ENCODE peak calls at places on chromosomes 12 and 14, in nine cellular contexts. One of them, this sample, is unnamed.

GRCh38 chr12:124428792-124429281 is 133.9 kb downstream of the RFLNA start:
- DNase-seq in GM23338: no peak
- DNase-seq in fibroblast of pulmonary artery: no peak
- DNase-seq in uterus: no peak
- DNase-seq in left ventricle myocardium inferior: no peak
- DNase-seq in OCI-LY7: no peak
- DNase-seq in body of pancreas: peak; percentile 23
- DNase-seq in fibroblast of lung: no peak
- DNase-seq in adipocyte: no peak
- DNase-seq in this sample: no peak

GRCh38 chr12:113555226-113555625 is 83.6 kb upstream of the LHX5 start:
- DNase-seq in GM23338: no peak
- DNase-seq in body of pancreas: no peak
- DNase-seq in fibroblast of lung: no peak
- DNase-seq in adipocyte: peak; percentile 0
- DNase-seq in OCI-LY7: no peak
- DNase-seq in left ventricle myocardium inferior: no peak
- DNase-seq in uterus: no peak
- DNase-seq in fibroblast of pulmonary artery: no peak
- DNase-seq in this sample: no peak

GRCh38 chr12:27083861-27084271 is 1.5 kb upstream of the C12orf71 start:
- DNase-seq in uterus: no peak
- DNase-seq in adipocyte: peak; percentile 77
- DNase-seq in body of pancreas: no peak
- DNase-seq in fibroblast of lung: peak; percentile 64
- DNase-seq in left ventricle myocardium inferior: no peak
- DNase-seq in GM23338: peak; percentile 74
- DNase-seq in OCI-LY7: no peak
- DNase-seq in fibroblast of pulmonary artery: peak; percentile 76
- DNase-seq in this sample: no peak

GRCh38 chr12:115423546-115423987 is 739.6 kb upstream of the TBX3 start:
- DNase-seq in left ventricle myocardium inferior: no peak
- DNase-seq in body of pancreas: no peak
- DNase-seq in uterus: no peak
- DNase-seq in OCI-LY7: no peak
- DNase-seq in fibroblast of pulmonary artery: no peak
- DNase-seq in GM23338: no peak
- DNase-seq in fibroblast of lung: no peak
- DNase-seq in adipocyte: no peak
- DNase-seq in this sample: no peak

GRCh38 chr12:54970741-54971140 is 13.8 kb downstream of the TESPA1 start:
- DNase-seq in left ventricle myocardium inferior: no peak
- DNase-seq in OCI-LY7: no peak
- DNase-seq in body of pancreas: no peak
- DNase-seq in fibroblast of pulmonary artery: no peak
- DNase-seq in GM23338: no peak
- DNase-seq in adipocyte: no peak
- DNase-seq in fibroblast of lung: no peak
- DNase-seq in uterus: no peak
- DNase-seq in this sample: no peak

GRCh38 chr12:68342966-68343365 is 10.8 kb upstream of the MDM1 start:
- DNase-seq in left ventricle myocardium inferior: no peak
- DNase-seq in fibroblast of lung: no peak
- DNase-seq in adipocyte: no peak
- DNase-seq in OCI-LY7: no peak
- DNase-seq in GM23338: no peak
- DNase-seq in body of pancreas: no peak
- DNase-seq in fibroblast of pulmonary artery: no peak
- DNase-seq in uterus: no peak
- DNase-seq in this sample: no peak

GRCh38 chr12:52781399-52782082 is 4.4 kb upstream of the KRT76 start:
- DNase-seq in uterus: no peak
- DNase-seq in GM23338: no peak
- DNase-seq in OCI-LY7: no peak
- DNase-seq in fibroblast of lung: no peak
- DNase-seq in adipocyte: no peak
- DNase-seq in left ventricle myocardium inferior: no peak
- DNase-seq in body of pancreas: no peak
- DNase-seq in fibroblast of pulmonary artery: no peak
- DNase-seq in this sample: no peak

GRCh38 chr12:42834062-42834461 is 244.5 kb upstream of the PRICKLE1 start:
- DNase-seq in fibroblast of pulmonary artery: no peak
- DNase-seq in body of pancreas: no peak
- DNase-seq in GM23338: no peak
- DNase-seq in OCI-LY7: no peak
- DNase-seq in uterus: no peak
- DNase-seq in fibroblast of lung: no peak
- DNase-seq in left ventricle myocardium inferior: no peak
- DNase-seq in adipocyte: no peak
- DNase-seq in this sample: no peak

GRCh38 chr12:107580750-107581529 is 104.7 kb upstream of the PWP1 start:
- DNase-seq in OCI-LY7: no peak
- DNase-seq in adipocyte: peak; percentile 27
- DNase-seq in fibroblast of pulmonary artery: no peak
- DNase-seq in fibroblast of lung: peak; percentile 24
- DNase-seq in GM23338: peak; percentile 70
- DNase-seq in left ventricle myocardium inferior: no peak
- DNase-seq in uterus: no peak
- DNase-seq in body of pancreas: no peak
- DNase-seq in this sample: no peak

GRCh38 chr12:122137681-122138080 is 36.3 kb downstream of the IL31 start:
- DNase-seq in body of pancreas: no peak
- DNase-seq in left ventricle myocardium inferior: no peak
- DNase-seq in uterus: no peak
- DNase-seq in fibroblast of pulmonary artery: no peak
- DNase-seq in fibroblast of lung: no peak
- DNase-seq in OCI-LY7: no peak
- DNase-seq in GM23338: peak; percentile 84
- DNase-seq in adipocyte: no peak
- DNase-seq in this sample: no peak

GRCh38 chr14:53951661-53952265 is 4.9 kb downstream of the BMP4 start:
- DNase-seq in adipocyte: peak; percentile 16
- DNase-seq in OCI-LY7: no peak
- DNase-seq in fibroblast of pulmonary artery: no peak
- DNase-seq in left ventricle myocardium inferior: peak; percentile 14
- DNase-seq in GM23338: peak; percentile 65
- DNase-seq in body of pancreas: no peak
- DNase-seq in fibroblast of lung: no peak
- DNase-seq in uterus: no peak
- DNase-seq in this sample: peak; percentile 39

GRCh38 chr12:79648872-79649271 is 41.9 kb downstream of the PAWR start:
- DNase-seq in left ventricle myocardium inferior: no peak
- DNase-seq in adipocyte: peak; percentile 50
- DNase-seq in OCI-LY7: no peak
- DNase-seq in uterus: no peak
- DNase-seq in fibroblast of lung: peak; percentile 25
- DNase-seq in GM23338: no peak
- DNase-seq in body of pancreas: no peak
- DNase-seq in fibroblast of pulmonary artery: no peak
- DNase-seq in this sample: no peak

GRCh38 chr12:105665366-105665765 is 334.9 kb downstream of the C12orf75 start:
- DNase-seq in fibroblast of pulmonary artery: no peak
- DNase-seq in OCI-LY7: no peak
- DNase-seq in left ventricle myocardium inferior: no peak
- DNase-seq in GM23338: no peak
- DNase-seq in adipocyte: no peak
- DNase-seq in uterus: no peak
- DNase-seq in fibroblast of lung: no peak
- DNase-seq in body of pancreas: no peak
- DNase-seq in this sample: no peak

GRCh38 chr12:71125515-71125914 is 32.3 kb downstream of the TSPAN8 start:
- DNase-seq in adipocyte: no peak
- DNase-seq in uterus: no peak
- DNase-seq in body of pancreas: no peak
- DNase-seq in GM23338: no peak
- DNase-seq in OCI-LY7: no peak
- DNase-seq in fibroblast of pulmonary artery: no peak
- DNase-seq in left ventricle myocardium inferior: no peak
- DNase-seq in fibroblast of lung: no peak
- DNase-seq in this sample: no peak

GRCh38 chr12:107645630-107646333 is 39.8 kb upstream of the PWP1 start:
- DNase-seq in fibroblast of pulmonary artery: no peak
- DNase-seq in fibroblast of lung: peak; percentile 16
- DNase-seq in GM23338: peak; percentile 88
- DNase-seq in adipocyte: no peak
- DNase-seq in body of pancreas: no peak
- DNase-seq in left ventricle myocardium inferior: no peak
- DNase-seq in OCI-LY7: no peak
- DNase-seq in uterus: peak; percentile 17
- DNase-seq in this sample: no peak

GRCh38 chr12:88036368-88036965 is 7.3 kb upstream of the C12orf50 start:
- DNase-seq in uterus: no peak
- DNase-seq in GM23338: no peak
- DNase-seq in left ventricle myocardium inferior: no peak
- DNase-seq in fibroblast of lung: peak; percentile 50
- DNase-seq in OCI-LY7: peak; percentile 7
- DNase-seq in body of pancreas: peak; percentile 10
- DNase-seq in adipocyte: peak; percentile 87
- DNase-seq in fibroblast of pulmonary artery: peak; percentile 36
- DNase-seq in this sample: no peak

GRCh38 chr12:120639771-120640721 is at the start of gene CABP1:
- DNase-seq in OCI-LY7: peak; percentile 83
- DNase-seq in GM23338: peak; percentile 92
- DNase-seq in adipocyte: peak; percentile 17
- DNase-seq in left ventricle myocardium inferior: no peak
- DNase-seq in body of pancreas: peak; percentile 41
- DNase-seq in uterus: no peak
- DNase-seq in fibroblast of lung: no peak
- DNase-seq in fibroblast of pulmonary artery: no peak
- DNase-seq in this sample: no peak

GRCh38 chr12:14681640-14682039 is 14.8 kb downstream of the GUCY2C start:
- DNase-seq in fibroblast of pulmonary artery: no peak
- DNase-seq in uterus: no peak
- DNase-seq in body of pancreas: no peak
- DNase-seq in adipocyte: no peak
- DNase-seq in fibroblast of lung: no peak
- DNase-seq in left ventricle myocardium inferior: no peak
- DNase-seq in OCI-LY7: no peak
- DNase-seq in GM23338: no peak
- DNase-seq in this sample: no peak

DNA sequence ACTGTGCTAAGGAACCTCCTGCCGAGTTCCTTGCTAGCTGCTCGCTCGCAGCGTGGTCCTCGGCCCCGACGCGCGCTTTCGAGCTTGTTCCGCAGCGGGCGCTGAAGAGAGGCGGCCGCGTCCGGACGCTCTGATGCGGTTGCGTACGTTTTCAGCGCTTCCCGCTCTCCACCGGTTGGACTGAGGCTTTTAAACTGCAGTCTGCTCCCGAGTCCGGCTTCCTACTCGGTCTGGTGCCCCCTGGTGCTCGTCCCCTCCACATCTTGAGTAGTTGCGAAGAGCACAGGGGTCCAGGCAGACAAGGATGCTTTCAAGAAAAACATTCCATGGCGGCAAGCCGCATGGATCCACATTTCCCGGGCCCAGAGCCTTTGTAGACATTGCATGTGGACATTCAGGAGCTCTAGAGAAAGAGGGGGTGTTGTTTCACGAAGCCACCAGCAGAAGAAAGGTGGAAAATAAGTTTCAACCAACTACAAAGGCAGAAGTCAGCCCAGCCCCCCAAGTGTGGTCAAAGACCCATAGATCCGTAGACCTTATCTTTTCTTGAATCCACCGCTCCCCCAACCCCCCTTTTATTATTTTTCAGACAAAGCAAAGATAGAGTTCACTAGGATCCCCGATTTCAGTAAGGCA is 1.1 kb upstream of the WNK1 start:
- DNase-seq in body of pancreas: peak; percentile 93
- DNase-seq in uterus: peak; percentile 93
- DNase-seq in fibroblast of lung: peak; percentile 96
- DNase-seq in fibroblast of pulmonary artery: peak; percentile 98
- DNase-seq in adipocyte: peak; percentile 98
- DNase-seq in OCI-LY7: peak; percentile 99
- DNase-seq in left ventricle myocardium inferior: peak; percentile 93
- DNase-seq in GM23338: peak; percentile 99
- DNase-seq in this sample: peak; percentile 90
- H3K4me3 ChIP-seq in body of pancreas: peak overlapping the region; percentile 52
- H3K4me3 ChIP-seq in uterus: peak overlapping the region; percentile 72
- H3K4me3 ChIP-seq in fibroblast of lung: peak overlapping the region; percentile 58
- H3K4me3 ChIP-seq in fibroblast of pulmonary artery: peak overlapping the region; percentile 87
- H3K4me3 ChIP-seq in adipocyte: peak overlapping the region; percentile 83
- H3K4me3 ChIP-seq in OCI-LY7: peak overlapping the region; percentile 87
- H3K4me3 ChIP-seq in left ventricle myocardium inferior: peak overlapping the region; percentile 92
- H3K4me3 ChIP-seq in GM23338: peak overlapping the region; percentile 58
- H3K4me3 ChIP-seq in this sample: peak overlapping the region; percentile 73

GRCh38 chr14:87067061-87067460 is 925.9 kb downstream of the GALC start:
- DNase-seq in fibroblast of lung: no peak
- DNase-seq in GM23338: no peak
- DNase-seq in left ventricle myocardium inferior: no peak
- DNase-seq in uterus: no peak
- DNase-seq in adipocyte: no peak
- DNase-seq in body of pancreas: no peak
- DNase-seq in fibroblast of pulmonary artery: no peak
- DNase-seq in OCI-LY7: peak; percentile 95
- DNase-seq in this sample: no peak
- H3K4me3 ChIP-seq in fibroblast of lung: no peak overlapping the region
- H3K4me3 ChIP-seq in GM23338: no peak overlapping the region
- H3K4me3 ChIP-seq in left ventricle myocardium inferior: no peak overlapping the region
- H3K4me3 ChIP-seq in uterus: no peak overlapping the region
- H3K4me3 ChIP-seq in adipocyte: no peak overlapping the region
- H3K4me3 ChIP-seq in body of pancreas: no peak overlapping the region
- H3K4me3 ChIP-seq in fibroblast of pulmonary artery: no peak overlapping the region
- H3K4me3 ChIP-seq in OCI-LY7: peak overlapping the region; percentile 25
- H3K4me3 ChIP-seq in this sample: no peak overlapping the region

GRCh38 chr14:21023174-21023573 is 1.7 kb downstream of the NDRG2 start:
- DNase-seq in left ventricle myocardium inferior: peak; percentile 36
- DNase-seq in adipocyte: no peak
- DNase-seq in uterus: no peak
- DNase-seq in OCI-LY7: no peak
- DNase-seq in body of pancreas: no peak
- DNase-seq in fibroblast of pulmonary artery: no peak
- DNase-seq in fibroblast of lung: no peak
- DNase-seq in GM23338: no peak
- DNase-seq in this sample: no peak
- H3K4me3 ChIP-seq in left ventricle myocardium inferior: peak overlapping the region; percentile 83
- H3K4me3 ChIP-seq in adipocyte: no peak overlapping the region
- H3K4me3 ChIP-seq in uterus: peak overlapping the region; percentile 96
- H3K4me3 ChIP-seq in OCI-LY7: no peak overlapping the region
- H3K4me3 ChIP-seq in body of pancreas: no peak overlapping the region
- H3K4me3 ChIP-seq in fibroblast of pulmonary artery: no peak overlapping the region
- H3K4me3 ChIP-seq in fibroblast of lung: no peak overlapping the region
- H3K4me3 ChIP-seq in GM23338: no peak overlapping the region
- H3K4me3 ChIP-seq in this sample: peak overlapping the region; percentile 93

DNA sequence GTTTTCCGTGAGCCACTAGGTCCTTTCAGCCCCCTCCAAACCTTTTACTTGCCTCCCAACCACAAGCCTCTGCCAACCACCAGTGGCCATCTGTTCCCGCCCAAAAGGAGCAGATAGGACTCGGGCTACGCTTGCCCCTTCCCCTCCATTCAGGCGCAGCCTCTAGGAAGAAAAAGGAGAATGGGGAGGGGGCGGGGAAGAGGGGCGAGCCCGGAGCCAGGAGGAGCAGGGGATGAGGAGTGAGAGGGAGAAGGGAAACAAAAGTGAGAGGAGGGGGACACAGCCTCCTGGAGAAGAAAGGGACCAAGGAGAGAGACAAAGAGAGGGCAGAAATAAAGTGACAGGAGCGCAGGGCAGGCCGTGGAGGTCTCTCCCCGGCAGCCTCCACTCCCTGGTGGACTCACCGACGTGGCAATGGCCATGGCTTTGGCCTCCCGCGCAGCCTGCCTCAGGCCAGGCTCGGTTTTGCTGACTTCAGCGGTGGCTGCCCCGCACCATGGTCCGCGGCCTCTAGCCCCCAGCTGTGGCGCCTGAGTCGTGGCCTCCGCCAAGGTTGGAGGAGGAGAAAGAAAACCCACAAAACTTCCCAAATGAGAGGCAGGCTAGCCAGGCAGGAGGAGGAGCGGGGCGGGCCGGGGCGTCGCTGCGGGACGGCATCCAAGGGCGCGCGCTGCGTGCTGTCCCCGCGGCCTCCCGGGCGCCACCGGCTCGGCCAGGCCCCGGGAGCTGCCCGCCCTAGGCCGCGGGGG is at the start of gene EFS:
- DNase-seq in fibroblast of lung: peak; percentile 47
- DNase-seq in GM23338: peak; percentile 79
- DNase-seq in body of pancreas: no peak
- DNase-seq in uterus: peak; percentile 71
- DNase-seq in adipocyte: peak; percentile 71
- DNase-seq in fibroblast of pulmonary artery: no peak
- DNase-seq in left ventricle myocardium inferior: peak; percentile 69
- DNase-seq in OCI-LY7: no peak
- DNase-seq in this sample: peak; percentile 64
- H3K4me3 ChIP-seq in fibroblast of lung: peak within 1 kb of the TSS; percentile 69
- H3K4me3 ChIP-seq in GM23338: peak within 1 kb of the TSS; percentile 87
- H3K4me3 ChIP-seq in body of pancreas: no peak within 1 kb of the TSS
- H3K4me3 ChIP-seq in uterus: peak within 1 kb of the TSS; percentile 68
- H3K4me3 ChIP-seq in adipocyte: peak within 1 kb of the TSS; percentile 56
- H3K4me3 ChIP-seq in fibroblast of pulmonary artery: peak within 1 kb of the TSS; percentile 30
- H3K4me3 ChIP-seq in left ventricle myocardium inferior: peak within 1 kb of the TSS; percentile 72
- H3K4me3 ChIP-seq in OCI-LY7: no peak within 1 kb of the TSS
- H3K4me3 ChIP-seq in this sample: peak within 1 kb of the TSS; percentile 44